ENCODE peak calls at places on chromosomes 2 and 18, in four cellular contexts. I, A, Z and R are unnamed samples.

GRCh38 chr2:180905002-180905401 is 75.4 kb upstream of the UBE2E3 start:
- DNase-seq in A (no peak), I (no peak), Z (no peak), R (peak)

GRCh38 chr2:241929551-241930490 is 60.3 kb downstream of the RTP5 start:
- DNase-seq in I (no peak), Z (no peak), A (no peak), R (no peak)

GRCh38 chr2:53445376-53446072 is 322.1 kb upstream of the CHAC2 start:
- DNase-seq in Z (no peak), I (no peak), A (no peak), R (no peak)

GRCh38 chr2:12970861-12971260 is 254.1 kb downstream of the TRIB2 start:
- DNase-seq in A (no peak), Z (no peak), I (no peak), R (no peak)

GRCh38 chr2:168434164-168434563 is 21.9 kb upstream of the CERS6 start:
- DNase-seq in A (no peak), Z (no peak), I (no peak), R (no peak)

GRCh38 chr2:191866675-191867506 is 20.0 kb upstream of the CAVIN2 start:
- DNase-seq in I (no peak), A (peak), Z (peak), R (no peak)

GRCh38 chr2:187842978-187843847 is 289.0 kb upstream of the TFPI start:
- DNase-seq in A (peak), I (no peak), Z (peak), R (peak)

GRCh38 chr2:100222844-100223243 is 80.5 kb upstream of the AFF3 start:
- DNase-seq in I (no peak), Z (no peak), A (no peak), R (no peak)

GRCh38 chr18:35458677-35459441 is 38.9 kb downstream of the INO80C start:
- DNase-seq in A (peak), Z (peak), I (peak), R (peak)

GRCh38 chr2:234363647-234364294 is 133.1 kb downstream of the ARL4C start:
- DNase-seq in A (no peak), I (no peak), Z (no peak), R (no peak)

GRCh38 chr18:47383729-47384128 is 132.3 kb upstream of the SKOR2 start:
- DNase-seq in A (no peak), Z (no peak), I (no peak), R (no peak)

GRCh38 chr18:47382171-47382570 is 130.7 kb upstream of the SKOR2 start:
- DNase-seq in A (no peak), I (no peak), Z (no peak), R (no peak)

DNA sequence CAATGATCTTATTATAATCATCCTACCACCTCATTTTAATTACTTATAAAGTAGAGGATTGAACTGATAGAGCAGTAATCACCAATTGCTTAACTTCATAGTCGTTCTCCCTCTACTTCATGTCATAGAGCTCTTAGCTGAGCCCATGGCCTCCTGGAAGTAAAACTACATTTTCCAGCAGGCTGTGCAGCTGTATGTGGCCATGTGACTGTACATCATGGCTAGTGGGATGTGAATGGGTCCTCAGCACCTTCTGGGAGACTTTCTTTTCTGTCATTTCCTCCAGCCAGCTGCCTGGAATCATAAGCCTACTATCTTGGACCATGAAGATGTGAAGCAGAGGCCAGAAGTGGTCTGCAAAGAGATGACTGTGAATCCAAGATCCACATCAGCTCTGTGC is 128.7 kb upstream of the SKOR2 start:
- DNase-seq in A (no peak), Z (no peak), I (no peak), R (no peak)
- TF ChIP-seq EZH2 in A (no peak), Z (no peak), I (no peak), R (no peak)

GRCh38 chr2:121078869-121079268 is 206.1 kb downstream of the TFCP2L1 start:
- DNase-seq in A (peak), Z (no peak), I (no peak), R (no peak)
- TF ChIP-seq JUNB in A (no peak), Z (no peak), I (no peak), R (no peak)

GRCh38 chr2:84801816-84802215 is 79.1 kb downstream of the TRABD2A start:
- DNase-seq in Z (no peak), A (no peak), I (no peak), R (no peak)
- TF ChIP-seq EZH2 in Z (no peak), A (no peak), I (no peak), R (no peak)

GRCh38 chr2:230715201-230715600 is 2.6 kb downstream of the CAB39 start:
- DNase-seq in I (no peak), Z (peak), A (no peak), R (no peak)

GRCh38 chr2:230713331-230714121 is 884 bp downstream of the CAB39 start:
- DNase-seq in Z (peak), I (no peak), A (peak), R (peak)

GRCh38 chr2:230716588-230716987 is 3.9 kb downstream of the CAB39 start:
- DNase-seq in Z (no peak), I (no peak), A (no peak), R (no peak)

GRCh38 chr2:230712443-230713330 is at the start of gene CAB39:
- DNase-seq in Z (peak), I (peak), A (peak), R (peak)

GRCh38 chr2:230714122-230714453 is 1.4 kb downstream of the CAB39 start:
- DNase-seq in A (peak), Z (no peak), I (no peak), R (peak)
- TF ChIP-seq JUNB in A (no peak), Z (no peak), I (no peak), R (no peak)

GRCh38 chr2:64769392-64770044 is 115.8 kb upstream of the SERTAD2 start:
- DNase-seq in I (no peak), A (no peak), Z (no peak), R (no peak)

GRCh38 chr2:64770137-64770780 is 116.5 kb upstream of the SERTAD2 start:
- DNase-seq in Z (no peak), I (no peak), A (no peak), R (no peak)

GRCh38 chr2:64768426-64769033 is 114.8 kb upstream of the SERTAD2 start:
- DNase-seq in Z (no peak), I (no peak), A (no peak), R (peak)

GRCh38 chr2:64766841-64767669 is 113.3 kb upstream of the SERTAD2 start:
- DNase-seq in Z (no peak), I (no peak), A (no peak), R (no peak)

DNA sequence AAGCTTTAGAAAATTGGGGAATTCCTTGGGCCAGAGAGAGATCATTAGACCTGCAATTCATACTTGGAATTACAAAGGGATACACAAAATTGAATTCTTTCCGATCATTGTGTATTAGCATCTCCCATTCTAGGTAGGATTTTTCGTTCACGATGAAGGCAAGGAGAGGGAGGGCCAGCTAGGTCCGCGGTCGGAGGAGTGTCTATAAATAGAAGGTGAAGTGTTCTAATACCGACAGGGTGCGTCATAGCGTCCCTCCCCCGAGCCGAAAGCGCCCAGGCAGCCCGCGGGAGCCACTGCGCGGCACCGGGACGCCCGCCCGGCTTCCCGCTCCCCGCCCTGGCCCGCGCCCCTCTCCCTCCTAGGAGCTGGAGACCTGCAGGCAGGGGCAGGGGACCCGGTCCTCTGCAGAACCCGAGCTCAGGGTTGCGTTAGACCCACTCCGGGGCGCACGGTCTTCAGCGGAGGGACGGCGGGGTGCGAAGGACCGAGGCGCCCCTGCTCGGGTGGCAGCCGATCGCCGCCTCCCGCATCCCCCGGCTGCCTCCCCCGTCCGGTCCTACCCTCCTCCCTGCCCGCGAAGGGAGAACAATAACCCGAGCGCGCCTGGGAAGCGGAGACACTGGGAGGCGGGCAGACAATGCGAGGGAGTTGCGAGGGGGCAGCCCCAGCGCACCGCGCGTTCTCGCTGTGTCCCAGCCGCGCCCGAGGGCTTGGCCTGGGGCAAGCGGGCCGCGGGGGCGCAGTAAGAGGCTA is 114.1 kb upstream of the SERTAD2 start:
- DNase-seq in Z (peak), I (no peak), A (peak), R (peak)
- TF ChIP-seq EZH2 in Z (no peak), I (no peak), A (no peak), R (no peak)

GRCh38 chr2:11410101-11410500 is 55.9 kb downstream of the E2F6 start:
- DNase-seq in Z (no peak), I (no peak), A (no peak), R (no peak)
- TF ChIP-seq JUNB in Z (no peak), I (no peak), A (no peak), R (no peak)